ENCODE peak calls at places on chromosomes 12 and 14, in nine cellular contexts. R, Q, M, G, W, B, L, V and P are unnamed samples.

GRCh38 chr12:102948941-102949352 is 8.5 kb upstream of the ASCL1 start:
- DNase-seq in Q (peak; percentile 43), M (peak; percentile 64), G (peak; percentile 64), L (peak; percentile 51), V (peak; percentile 49), B (peak; percentile 79), W (peak; percentile 77), R (peak; percentile 47), P (no peak)

GRCh38 chr14:38210168-38210567 is 2.5 kb downstream of the SSTR1 start:
- DNase-seq in W (no peak), V (peak; percentile 70), B (peak; percentile 50), L (no peak), M (peak; percentile 16), R (no peak), Q (peak; percentile 65), G (peak; percentile 71), P (no peak)

GRCh38 chr12:66662179-66662578 is 16.7 kb downstream of the GRIP1 start:
- DNase-seq in L (no peak), M (no peak), R (no peak), V (no peak), Q (no peak), W (peak; percentile 83), B (no peak), G (peak; percentile 90), P (no peak)

GRCh38 chr12:2267624-2268477 is 215.1 kb downstream of the CACNA1C start:
- DNase-seq in R (no peak), Q (peak; percentile 38), W (no peak), L (peak; percentile 62), V (no peak), M (peak; percentile 60), B (peak; percentile 47), G (no peak), P (peak; percentile 83)

GRCh38 chr14:99806040-99806439 is 12.8 kb downstream of the EML1 start:
- DNase-seq in L (no peak), W (no peak), B (no peak), R (no peak), V (no peak), Q (no peak), G (no peak), M (no peak), P (no peak)

GRCh38 chr12:125861299-125862281 is 796.4 kb downstream of the AACS start:
- DNase-seq in G (no peak), B (peak; percentile 23), Q (no peak), V (no peak), L (no peak), M (no peak), W (no peak), R (no peak), P (no peak)

GRCh38 chr12:56300644-56301464 is 724 bp upstream of the CS start:
- DNase-seq in G (no peak), M (no peak), Q (no peak), W (peak; percentile 50), B (peak; percentile 4), V (no peak), L (peak; percentile 16), R (no peak), P (no peak)

GRCh38 chr14:38860530-38860929 is 242.5 kb downstream of the SEC23A start:
- DNase-seq in Q (no peak), W (no peak), B (no peak), L (no peak), R (no peak), M (no peak), V (no peak), G (no peak), P (no peak)

GRCh38 chr14:32043624-32044023 is 33.5 kb upstream of the ARHGAP5 start:
- DNase-seq in V (no peak), B (no peak), M (no peak), L (no peak), W (no peak), R (no peak), G (no peak), Q (no peak), P (no peak)

GRCh38 chr12:5428332-5429221 is 3.3 kb upstream of the NTF3 start:
- DNase-seq in M (peak; percentile 70), L (peak; percentile 74), V (peak; percentile 50), B (peak; percentile 65), Q (peak; percentile 58), G (peak; percentile 6), W (peak; percentile 62), R (no peak), P (no peak)

GRCh38 chr14:100573009-100573756 is 14.0 kb downstream of the BEGAIN start:
- DNase-seq in B (peak; percentile 61), M (no peak), G (no peak), W (no peak), R (no peak), Q (no peak), L (peak; percentile 25), V (no peak), P (no peak)

GRCh38 chr14:77186911-77187648 is 5.5 kb downstream of the TMEM63C start:
- DNase-seq in R (no peak), B (peak; percentile 36), L (peak; percentile 71), G (peak; percentile 65), W (no peak), Q (no peak), V (no peak), M (peak; percentile 60), P (peak; percentile 90)

GRCh38 chr12:93776581-93777018 is 99.4 kb downstream of the CRADD start:
- DNase-seq in G (no peak), L (no peak), B (no peak), R (no peak), V (no peak), Q (peak; percentile 92), M (no peak), W (no peak), P (peak; percentile 95)

GRCh38 chr14:48319823-48320222 is 644.4 kb upstream of the MDGA2 start:
- DNase-seq in Q (no peak), V (no peak), W (no peak), R (no peak), M (no peak), L (no peak), G (no peak), B (no peak), P (no peak)
- H3K4me2 ChIP-seq in Q (no peak overlapping the region), V (no peak overlapping the region), W (no peak overlapping the region), R (no peak overlapping the region), M (no peak overlapping the region), L (no peak overlapping the region), G (no peak overlapping the region), B (no peak overlapping the region), P (no peak overlapping the region)

GRCh38 chr14:61927015-61927414 is 164.8 kb downstream of the SNAPC1 start:
- DNase-seq in G (peak; percentile 94), R (no peak), M (no peak), V (no peak), B (no peak), Q (no peak), L (peak; percentile 80), W (peak; percentile 80), P (peak; percentile 73)

GRCh38 chr14:61930101-61930857 is 168.1 kb downstream of the SNAPC1 start:
- DNase-seq in M (no peak), V (no peak), G (no peak), L (peak; percentile 50), W (peak; percentile 81), R (no peak), B (peak; percentile 57), Q (no peak), P (no peak)

GRCh38 chr14:61927521-61927920 is 165.3 kb downstream of the SNAPC1 start:
- DNase-seq in M (peak; percentile 40), V (no peak), B (peak; percentile 53), W (peak; percentile 69), R (no peak), Q (peak; percentile 31), L (peak; percentile 81), G (peak; percentile 87), P (peak; percentile 84)

GRCh38 chr14:61928300-61928699 is 166.1 kb downstream of the SNAPC1 start:
- DNase-seq in B (no peak), V (no peak), G (peak; percentile 31), R (no peak), W (peak; percentile 66), M (no peak), L (no peak), Q (no peak), P (no peak)

GRCh38 chr14:61929651-61930050 is 167.4 kb downstream of the SNAPC1 start:
- DNase-seq in R (no peak), L (no peak), M (no peak), B (no peak), G (no peak), V (no peak), Q (peak; percentile 68), W (peak; percentile 91), P (no peak)
- H3K4me3 ChIP-seq in R (no peak overlapping the region), L (no peak overlapping the region), M (no peak overlapping the region), B (no peak overlapping the region), G (peak overlapping the region; percentile 70), V (no peak overlapping the region), Q (no peak overlapping the region), W (peak overlapping the region; percentile 41), P (no peak overlapping the region)

DNA sequence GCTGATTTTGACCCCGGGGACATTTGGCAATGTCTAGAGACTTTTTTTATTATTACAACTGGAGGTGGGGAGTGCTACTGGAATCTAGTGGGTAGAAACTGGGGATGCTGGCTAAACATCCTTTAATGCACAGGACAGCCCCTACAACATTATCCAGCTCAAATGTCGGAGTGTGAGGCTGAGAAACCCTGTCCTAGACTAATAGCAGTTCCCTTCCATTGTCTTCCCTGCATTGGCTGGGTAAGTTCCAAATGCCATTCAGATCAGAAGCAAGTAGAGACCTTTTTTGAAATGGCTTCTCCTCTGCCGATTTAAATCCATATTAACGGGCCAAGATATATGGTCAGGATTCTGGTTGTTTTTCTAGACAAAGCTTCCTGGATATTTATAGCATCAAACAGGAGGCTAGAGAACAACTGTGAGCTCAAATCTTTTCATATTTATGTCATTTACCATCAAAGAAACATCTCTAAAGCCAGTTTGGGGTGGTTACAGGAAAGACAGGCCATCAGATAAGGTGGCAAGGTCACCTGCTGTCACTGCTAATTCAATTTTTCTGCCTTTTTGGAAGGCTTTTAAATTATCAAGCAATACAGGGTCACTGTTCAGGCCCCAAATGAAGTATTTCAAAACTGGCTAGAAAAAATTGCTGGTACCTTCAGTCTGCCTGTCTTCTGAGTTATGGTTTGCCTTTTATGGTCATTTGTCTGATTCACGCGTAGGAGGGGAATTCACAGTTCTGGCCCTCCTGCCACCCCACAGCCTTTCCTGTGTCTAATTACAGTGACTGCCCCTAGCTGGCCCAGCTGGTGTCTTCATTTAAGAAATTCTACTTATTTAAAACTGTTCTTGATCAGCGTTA is 20.1 kb upstream of the AKAP5 start:
- DNase-seq in M (peak; percentile 20), L (peak; percentile 48), G (no peak), W (no peak), Q (peak; percentile 58), R (no peak), V (peak; percentile 84), B (no peak), P (peak; percentile 83)
- H3K4me2 ChIP-seq in M (no peak overlapping the region), L (no peak overlapping the region), G (no peak overlapping the region), W (no peak overlapping the region), Q (no peak overlapping the region), R (no peak overlapping the region), V (peak overlapping the region; percentile 34), B (no peak overlapping the region), P (peak overlapping the region; percentile 57)

GRCh38 chr12:48979602-48980388 is 1.7 kb downstream of the WNT1 start:
- DNase-seq in W (peak; percentile 42), R (no peak), Q (no peak), M (no peak), L (no peak), V (no peak), G (no peak), B (peak; percentile 52), P (no peak)
- H3K4me3 ChIP-seq in W (peak overlapping the region; percentile 47), R (no peak overlapping the region), Q (no peak overlapping the region), M (peak overlapping the region; percentile 13), L (no peak overlapping the region), V (no peak overlapping the region), G (peak overlapping the region; percentile 67), B (peak overlapping the region; percentile 59), P (no peak overlapping the region)